ENCODE peak calls at places on chromosomes 16 and 17, in four cellular contexts. F, U, C and H are unnamed samples.

GRCh38 chr16:22938647-22939046 is 124.7 kb downstream of the HS3ST2 start:
- DNase-seq in F (no peak), U (no peak), C (no peak), H (no peak)

GRCh38 chr16:72013389-72013788 is 4.8 kb downstream of the DHODH start:
- DNase-seq in F (no peak), U (peak; percentile 5), C (no peak), H (no peak)

GRCh38 chr17:50469671-50470305 is 1.1 kb upstream of the CHAD start:
- DNase-seq in F (no peak), U (no peak), C (no peak), H (no peak)

GRCh38 chr17:72439893-72440502 is 319.2 kb downstream of the SOX9 start:
- DNase-seq in F (no peak), U (no peak), C (no peak), H (no peak)

GRCh38 chr17:1438593-1439083 is 17.4 kb downstream of the CRK start:
- DNase-seq in F (no peak), U (peak; percentile 89), C (peak; percentile 71), H (no peak)

GRCh38 chr17:4562000-4562969 is 1.9 kb upstream of the GGT6 start:
- DNase-seq in F (no peak), U (no peak), C (no peak), H (no peak)

GRCh38 chr17:1007310-1008007 is 10.5 kb downstream of the TIMM22 start:
- DNase-seq in F (no peak), U (no peak), C (no peak), H (no peak)

GRCh38 chr16:4346205-4346781 is 4.8 kb downstream of the PAM16 start:
- DNase-seq in F (no peak), U (no peak), C (no peak), H (no peak)

GRCh38 chr16:11550651-11551498 is 35.8 kb downstream of the LITAF start:
- DNase-seq in F (no peak), U (no peak), C (no peak), H (no peak)
- H3K56ac ChIP-seq in F (no peak overlapping the region), U (no peak overlapping the region), C (no peak overlapping the region), H (no peak overlapping the region)

DNA sequence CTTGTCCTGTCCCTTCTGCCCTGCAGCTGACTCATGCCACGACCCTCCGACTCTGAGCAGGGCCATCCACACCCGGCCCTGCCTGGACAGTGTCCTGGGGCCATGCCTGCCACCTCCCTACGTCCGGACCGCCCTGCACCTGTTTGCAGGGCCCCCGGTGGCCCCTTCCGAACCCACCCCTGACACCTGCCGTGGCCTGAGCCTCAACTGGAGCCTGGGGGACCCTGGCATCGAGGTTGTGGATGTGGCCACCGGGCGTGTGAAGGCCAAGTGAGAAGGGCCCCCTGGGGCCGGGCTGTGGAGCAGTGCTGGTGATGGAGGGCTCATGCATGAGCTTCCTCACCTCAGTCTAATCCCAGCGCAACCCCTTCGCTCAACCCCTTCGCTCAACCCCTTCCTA is 5.1 kb downstream of the ADAD2 start:
- DNase-seq in F (no peak), U (no peak), C (no peak), H (no peak)
- H3K4ac ChIP-seq in F (no peak overlapping the region), U (no peak overlapping the region), C (no peak overlapping the region), H (no peak overlapping the region)

DNA sequence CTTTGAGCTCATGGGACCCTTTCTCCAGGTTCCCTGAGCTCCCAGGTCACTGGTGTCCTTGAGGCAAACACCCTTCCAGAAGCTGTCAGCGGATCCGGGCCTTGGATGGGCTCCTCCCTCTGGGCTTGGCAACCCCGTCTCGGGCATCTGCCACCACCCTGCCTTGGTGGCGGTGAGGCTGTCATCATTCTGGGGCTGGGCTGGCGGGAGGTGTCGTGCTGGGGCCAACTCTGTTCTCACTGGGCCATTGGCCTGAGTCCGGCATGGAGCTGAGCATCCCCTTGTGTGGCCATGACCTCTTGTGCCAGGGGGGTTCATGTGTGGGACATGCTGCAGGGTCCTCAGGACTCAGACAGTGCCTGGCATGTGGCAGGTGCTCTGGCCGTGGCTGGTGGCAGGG is 197.6 kb downstream of the LAT start:
- DNase-seq in F (no peak), U (no peak), C (no peak), H (no peak)
- H3K56ac ChIP-seq in F (no peak overlapping the region), U (no peak overlapping the region), C (no peak overlapping the region), H (no peak overlapping the region)

DNA sequence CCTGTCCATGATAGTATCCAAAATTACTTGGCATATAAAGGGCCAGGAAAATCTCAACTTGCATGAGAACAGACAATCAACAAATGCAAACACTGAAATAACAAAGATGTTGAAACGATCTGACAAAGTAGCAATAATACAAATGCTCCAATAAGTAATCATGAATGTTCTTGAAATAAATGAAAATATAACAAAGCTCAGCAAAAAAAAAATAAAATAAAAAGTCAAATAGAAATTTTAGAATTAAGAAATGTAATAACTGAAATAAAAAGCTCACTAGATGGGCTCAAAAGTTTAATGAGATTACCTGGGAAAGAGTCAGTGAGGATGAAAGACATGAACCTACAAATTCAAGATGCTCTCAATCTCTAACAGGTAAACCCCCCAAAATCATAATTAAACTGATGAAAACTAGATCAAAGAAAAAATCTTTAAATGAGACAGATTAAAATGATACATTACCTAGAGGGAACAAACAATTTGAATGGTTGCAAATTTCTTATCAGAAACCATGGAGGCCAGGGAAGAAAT is 319.0 kb upstream of the IRX3 start:
- DNase-seq in F (no peak), U (no peak), C (no peak), H (no peak)
- H3K4ac ChIP-seq in F (no peak overlapping the region), U (no peak overlapping the region), C (no peak overlapping the region), H (no peak overlapping the region)

GRCh38 chr17:81929253-81930141 is 2.0 kb upstream of the MAFG start:
- DNase-seq in F (no peak), U (no peak), C (no peak), H (no peak)

GRCh38 chr17:81927145-81927652 is 336 bp downstream of the MAFG start:
- DNase-seq in F (no peak), U (no peak), C (no peak), H (no peak)

GRCh38 chr17:81926451-81927144 is 937 bp downstream of the MAFG start:
- DNase-seq in F (no peak), U (peak; percentile 79), C (peak; percentile 85), H (peak; percentile 77)

GRCh38 chr17:81928497-81929252 is 1.1 kb upstream of the MAFG start:
- DNase-seq in F (no peak), U (no peak), C (peak; percentile 27), H (no peak)

DNA sequence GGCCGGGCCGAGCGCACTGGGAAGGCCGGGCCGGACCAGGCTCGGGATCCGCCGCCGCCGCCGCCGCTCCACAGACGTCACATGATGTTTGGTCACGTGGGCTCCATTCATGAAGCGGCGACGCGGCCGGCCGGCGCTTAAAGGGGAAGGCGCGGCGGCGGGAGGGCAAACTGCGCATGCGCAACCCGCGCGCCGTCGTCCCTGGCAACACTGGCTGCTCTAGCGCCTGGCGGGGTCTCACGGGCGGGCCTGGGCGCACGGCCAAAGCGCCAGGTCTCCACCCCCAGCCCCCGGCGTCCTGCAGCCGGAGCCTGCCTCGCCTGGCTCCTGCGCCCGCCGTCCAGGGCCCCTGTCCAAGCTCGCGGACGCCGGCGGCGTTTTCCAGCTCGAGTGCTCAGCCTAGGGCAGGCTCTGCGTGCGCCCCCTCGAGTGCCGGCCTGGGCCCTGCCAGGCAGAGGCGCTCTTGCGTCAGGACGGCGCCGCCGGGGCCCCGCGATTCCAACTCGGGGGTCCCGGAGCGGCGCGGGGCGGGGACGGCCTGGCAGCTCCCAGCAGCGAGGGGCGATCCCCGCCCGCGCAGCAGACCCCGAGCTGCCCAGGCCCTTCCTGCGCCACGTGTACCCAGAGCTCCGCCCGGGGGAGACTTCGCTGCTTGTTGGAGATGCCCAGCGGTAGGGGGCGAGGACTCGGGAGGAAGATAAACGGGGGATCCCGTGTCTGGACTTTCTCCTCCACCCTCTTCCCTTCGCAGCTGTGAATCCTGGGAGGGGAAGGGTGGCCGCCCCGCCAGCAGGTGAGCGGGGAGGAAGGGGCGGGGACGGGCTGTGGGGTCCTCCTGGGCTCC is at the start of gene MAFG:
- DNase-seq in F (peak; percentile 95), U (peak; percentile 90), C (peak; percentile 97), H (peak; percentile 96)
- H3K56ac ChIP-seq in F (peak within 1 kb of the TSS; percentile 27), U (peak within 1 kb of the TSS; percentile 41), C (peak within 1 kb of the TSS; percentile 94), H (no peak within 1 kb of the TSS)

DNA sequence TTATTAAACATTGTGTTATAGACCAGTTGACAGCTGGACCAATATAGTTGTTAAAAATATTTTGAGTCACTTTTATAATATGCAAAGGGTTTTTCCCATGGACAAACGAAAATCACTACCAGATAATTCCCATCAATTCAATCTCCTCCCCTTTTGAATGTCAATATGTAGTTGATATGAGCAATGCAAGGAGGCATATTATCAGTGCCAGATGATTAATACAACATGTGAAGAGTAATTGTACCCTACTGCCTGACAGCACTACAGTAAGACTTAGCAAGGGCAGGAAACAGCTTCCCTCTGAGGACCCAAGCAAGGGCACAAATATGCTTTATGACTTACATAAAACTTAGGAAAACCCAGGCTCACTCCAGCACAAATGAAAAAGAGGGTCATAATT is 17.3 kb downstream of the KANSL1 start:
- DNase-seq in F (no peak), U (peak; percentile 22), C (no peak), H (no peak)
- H3K4ac ChIP-seq in F (no peak overlapping the region), U (no peak overlapping the region), C (no peak overlapping the region), H (no peak overlapping the region)

DNA sequence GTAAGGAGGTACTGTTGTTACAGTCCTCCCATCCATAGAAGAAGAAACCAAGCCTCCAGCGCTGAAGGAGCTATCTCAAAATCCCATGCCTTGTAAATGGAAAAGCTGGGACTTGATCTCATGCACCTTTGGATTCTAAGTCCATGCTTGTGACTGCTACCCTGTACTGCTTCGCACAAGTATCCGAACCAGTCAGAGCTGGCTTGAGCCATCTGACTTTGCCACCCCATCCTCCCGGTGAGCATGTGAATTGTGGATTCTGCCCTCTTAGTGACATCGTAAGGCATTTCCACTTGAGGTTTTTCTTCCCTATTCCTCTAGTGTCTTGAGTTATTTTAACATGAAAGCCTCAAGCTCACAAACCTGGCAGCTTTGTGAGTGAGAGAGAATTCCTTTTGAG is 15.3 kb downstream of the MYOCD start:
- DNase-seq in F (no peak), U (no peak), C (no peak), H (no peak)
- H3K56ac ChIP-seq in F (no peak overlapping the region), U (no peak overlapping the region), C (no peak overlapping the region), H (no peak overlapping the region)

GRCh38 chr16:11500720-11501346 is 85.9 kb downstream of the LITAF start:
- DNase-seq in F (no peak), U (no peak), C (no peak), H (no peak)
- H3K4ac ChIP-seq in F (peak overlapping the region; percentile 70), U (no peak overlapping the region), C (no peak overlapping the region), H (no peak overlapping the region)